ENCODE peak calls at places on chromosomes 5 and 9, in seven cellular contexts. One of them, this sample, is unnamed.

GRCh38 chr5:174744896-174745295 is 20.5 kb downstream of the MSX2 start:
- DNase-seq in CD8-positive, alpha-beta memory T cell: no peak
- DNase-seq in activated naive CD8-positive, alpha-beta T cell treated with anti-CD3 and anti-CD28 coated beads, Interleukin-2, amount 50 U/mL, for 16 hours: no peak
- DNase-seq in NCI-H1105: no peak
- DNase-seq in stimulated activated CD4-positive, alpha-beta T cell treated with anti-CD3 and anti-CD28 coated beads, Interleukin-12 subunit alpha, Interleukin-12 subunit beta, amount 100 ng/mL, for 4 hours: no peak
- DNase-seq in aorta: no peak
- DNase-seq in endothelial cell of umbilical vein: no peak
- DNase-seq in this sample: no peak

GRCh38 chr5:142246263-142246662 is 78.6 kb downstream of the SPRY4 start:
- DNase-seq in CD8-positive, alpha-beta memory T cell: no peak
- DNase-seq in activated naive CD8-positive, alpha-beta T cell treated with anti-CD3 and anti-CD28 coated beads, Interleukin-2, amount 50 U/mL, for 16 hours: no peak
- DNase-seq in NCI-H1105: no peak
- DNase-seq in stimulated activated CD4-positive, alpha-beta T cell treated with anti-CD3 and anti-CD28 coated beads, Interleukin-12 subunit alpha, Interleukin-12 subunit beta, amount 100 ng/mL, for 4 hours: no peak
- DNase-seq in aorta: peak
- DNase-seq in endothelial cell of umbilical vein: peak
- DNase-seq in this sample: peak

GRCh38 chr5:179258922-179259730 is 86.1 kb downstream of the ADAMTS2 start:
- DNase-seq in CD8-positive, alpha-beta memory T cell: no peak
- DNase-seq in activated naive CD8-positive, alpha-beta T cell treated with anti-CD3 and anti-CD28 coated beads, Interleukin-2, amount 50 U/mL, for 16 hours: no peak
- DNase-seq in NCI-H1105: no peak
- DNase-seq in stimulated activated CD4-positive, alpha-beta T cell treated with anti-CD3 and anti-CD28 coated beads, Interleukin-12 subunit alpha, Interleukin-12 subunit beta, amount 100 ng/mL, for 4 hours: no peak
- DNase-seq in aorta: peak
- DNase-seq in endothelial cell of umbilical vein: no peak
- DNase-seq in this sample: peak

GRCh38 chr9:130018260-130018659 is 24.7 kb downstream of the FNBP1 start:
- DNase-seq in CD8-positive, alpha-beta memory T cell: no peak
- DNase-seq in activated naive CD8-positive, alpha-beta T cell treated with anti-CD3 and anti-CD28 coated beads, Interleukin-2, amount 50 U/mL, for 16 hours: no peak
- DNase-seq in NCI-H1105: no peak
- DNase-seq in stimulated activated CD4-positive, alpha-beta T cell treated with anti-CD3 and anti-CD28 coated beads, Interleukin-12 subunit alpha, Interleukin-12 subunit beta, amount 100 ng/mL, for 4 hours: no peak
- DNase-seq in aorta: no peak
- DNase-seq in endothelial cell of umbilical vein: no peak
- DNase-seq in this sample: no peak

GRCh38 chr5:150612905-150613670 is 27.4 kb upstream of the SYNPO start:
- DNase-seq in CD8-positive, alpha-beta memory T cell: no peak
- DNase-seq in activated naive CD8-positive, alpha-beta T cell treated with anti-CD3 and anti-CD28 coated beads, Interleukin-2, amount 50 U/mL, for 16 hours: no peak
- DNase-seq in NCI-H1105: no peak
- DNase-seq in stimulated activated CD4-positive, alpha-beta T cell treated with anti-CD3 and anti-CD28 coated beads, Interleukin-12 subunit alpha, Interleukin-12 subunit beta, amount 100 ng/mL, for 4 hours: no peak
- DNase-seq in aorta: no peak
- DNase-seq in endothelial cell of umbilical vein: no peak
- DNase-seq in this sample: no peak

GRCh38 chr5:55622460-55622859 is 87.7 kb upstream of the PLPP1 start:
- DNase-seq in CD8-positive, alpha-beta memory T cell: no peak
- DNase-seq in activated naive CD8-positive, alpha-beta T cell treated with anti-CD3 and anti-CD28 coated beads, Interleukin-2, amount 50 U/mL, for 16 hours: no peak
- DNase-seq in NCI-H1105: no peak
- DNase-seq in stimulated activated CD4-positive, alpha-beta T cell treated with anti-CD3 and anti-CD28 coated beads, Interleukin-12 subunit alpha, Interleukin-12 subunit beta, amount 100 ng/mL, for 4 hours: no peak
- DNase-seq in aorta: no peak
- DNase-seq in endothelial cell of umbilical vein: no peak
- DNase-seq in this sample: no peak

GRCh38 chr9:76729980-76730737 is 34.1 kb upstream of the PCA3 start:
- DNase-seq in CD8-positive, alpha-beta memory T cell: no peak
- DNase-seq in activated naive CD8-positive, alpha-beta T cell treated with anti-CD3 and anti-CD28 coated beads, Interleukin-2, amount 50 U/mL, for 16 hours: no peak
- DNase-seq in NCI-H1105: peak
- DNase-seq in stimulated activated CD4-positive, alpha-beta T cell treated with anti-CD3 and anti-CD28 coated beads, Interleukin-12 subunit alpha, Interleukin-12 subunit beta, amount 100 ng/mL, for 4 hours: no peak
- DNase-seq in aorta: no peak
- DNase-seq in endothelial cell of umbilical vein: no peak
- DNase-seq in this sample: no peak

GRCh38 chr9:125161284-125161918 is 18.1 kb upstream of the SCAI start:
- DNase-seq in CD8-positive, alpha-beta memory T cell: no peak
- DNase-seq in activated naive CD8-positive, alpha-beta T cell treated with anti-CD3 and anti-CD28 coated beads, Interleukin-2, amount 50 U/mL, for 16 hours: no peak
- DNase-seq in NCI-H1105: no peak
- DNase-seq in stimulated activated CD4-positive, alpha-beta T cell treated with anti-CD3 and anti-CD28 coated beads, Interleukin-12 subunit alpha, Interleukin-12 subunit beta, amount 100 ng/mL, for 4 hours: no peak
- DNase-seq in aorta: no peak
- DNase-seq in endothelial cell of umbilical vein: no peak
- DNase-seq in this sample: no peak

GRCh38 chr9:115106001-115106400 is 12.0 kb downstream of the TNC start:
- DNase-seq in CD8-positive, alpha-beta memory T cell: no peak
- DNase-seq in activated naive CD8-positive, alpha-beta T cell treated with anti-CD3 and anti-CD28 coated beads, Interleukin-2, amount 50 U/mL, for 16 hours: no peak
- DNase-seq in NCI-H1105: no peak
- DNase-seq in stimulated activated CD4-positive, alpha-beta T cell treated with anti-CD3 and anti-CD28 coated beads, Interleukin-12 subunit alpha, Interleukin-12 subunit beta, amount 100 ng/mL, for 4 hours: no peak
- DNase-seq in aorta: no peak
- DNase-seq in endothelial cell of umbilical vein: no peak
- DNase-seq in this sample: no peak

GRCh38 chr5:1333986-1334385 is 10.9 kb downstream of the CLPTM1L start:
- DNase-seq in CD8-positive, alpha-beta memory T cell: no peak
- DNase-seq in activated naive CD8-positive, alpha-beta T cell treated with anti-CD3 and anti-CD28 coated beads, Interleukin-2, amount 50 U/mL, for 16 hours: no peak
- DNase-seq in NCI-H1105: no peak
- DNase-seq in stimulated activated CD4-positive, alpha-beta T cell treated with anti-CD3 and anti-CD28 coated beads, Interleukin-12 subunit alpha, Interleukin-12 subunit beta, amount 100 ng/mL, for 4 hours: no peak
- DNase-seq in aorta: peak
- DNase-seq in endothelial cell of umbilical vein: no peak
- DNase-seq in this sample: no peak

GRCh38 chr5:11110128-11110527 is 349.1 kb upstream of the DAP start:
- DNase-seq in CD8-positive, alpha-beta memory T cell: no peak
- DNase-seq in activated naive CD8-positive, alpha-beta T cell treated with anti-CD3 and anti-CD28 coated beads, Interleukin-2, amount 50 U/mL, for 16 hours: no peak
- DNase-seq in NCI-H1105: no peak
- DNase-seq in stimulated activated CD4-positive, alpha-beta T cell treated with anti-CD3 and anti-CD28 coated beads, Interleukin-12 subunit alpha, Interleukin-12 subunit beta, amount 100 ng/mL, for 4 hours: no peak
- DNase-seq in aorta: no peak
- DNase-seq in endothelial cell of umbilical vein: no peak
- DNase-seq in this sample: no peak

GRCh38 chr5:140039561-140039960 is 3.5 kb downstream of the NRG2 start:
- DNase-seq in CD8-positive, alpha-beta memory T cell: no peak
- DNase-seq in activated naive CD8-positive, alpha-beta T cell treated with anti-CD3 and anti-CD28 coated beads, Interleukin-2, amount 50 U/mL, for 16 hours: no peak
- DNase-seq in NCI-H1105: no peak
- DNase-seq in stimulated activated CD4-positive, alpha-beta T cell treated with anti-CD3 and anti-CD28 coated beads, Interleukin-12 subunit alpha, Interleukin-12 subunit beta, amount 100 ng/mL, for 4 hours: no peak
- DNase-seq in aorta: no peak
- DNase-seq in endothelial cell of umbilical vein: no peak
- DNase-seq in this sample: no peak

GRCh38 chr9:13113201-13113600 is 166.3 kb downstream of the MPDZ start:
- DNase-seq in CD8-positive, alpha-beta memory T cell: no peak
- DNase-seq in activated naive CD8-positive, alpha-beta T cell treated with anti-CD3 and anti-CD28 coated beads, Interleukin-2, amount 50 U/mL, for 16 hours: no peak
- DNase-seq in NCI-H1105: no peak
- DNase-seq in stimulated activated CD4-positive, alpha-beta T cell treated with anti-CD3 and anti-CD28 coated beads, Interleukin-12 subunit alpha, Interleukin-12 subunit beta, amount 100 ng/mL, for 4 hours: no peak
- DNase-seq in aorta: no peak
- DNase-seq in endothelial cell of umbilical vein: no peak
- DNase-seq in this sample: peak

GRCh38 chr5:166111021-166111420 is 2180.4 kb upstream of the WWC1 start:
- DNase-seq in CD8-positive, alpha-beta memory T cell: no peak
- DNase-seq in activated naive CD8-positive, alpha-beta T cell treated with anti-CD3 and anti-CD28 coated beads, Interleukin-2, amount 50 U/mL, for 16 hours: no peak
- DNase-seq in NCI-H1105: no peak
- DNase-seq in stimulated activated CD4-positive, alpha-beta T cell treated with anti-CD3 and anti-CD28 coated beads, Interleukin-12 subunit alpha, Interleukin-12 subunit beta, amount 100 ng/mL, for 4 hours: no peak
- DNase-seq in aorta: no peak
- DNase-seq in endothelial cell of umbilical vein: no peak
- DNase-seq in this sample: no peak

GRCh38 chr5:37786855-37787254 is 53.0 kb downstream of the GDNF start:
- DNase-seq in CD8-positive, alpha-beta memory T cell: no peak
- DNase-seq in activated naive CD8-positive, alpha-beta T cell treated with anti-CD3 and anti-CD28 coated beads, Interleukin-2, amount 50 U/mL, for 16 hours: no peak
- DNase-seq in NCI-H1105: no peak
- DNase-seq in stimulated activated CD4-positive, alpha-beta T cell treated with anti-CD3 and anti-CD28 coated beads, Interleukin-12 subunit alpha, Interleukin-12 subunit beta, amount 100 ng/mL, for 4 hours: no peak
- DNase-seq in aorta: no peak
- DNase-seq in endothelial cell of umbilical vein: no peak
- DNase-seq in this sample: no peak

GRCh38 chr9:15718423-15718822 is 165.6 kb downstream of the CCDC171 start:
- DNase-seq in CD8-positive, alpha-beta memory T cell: no peak
- DNase-seq in activated naive CD8-positive, alpha-beta T cell treated with anti-CD3 and anti-CD28 coated beads, Interleukin-2, amount 50 U/mL, for 16 hours: no peak
- DNase-seq in NCI-H1105: no peak
- DNase-seq in stimulated activated CD4-positive, alpha-beta T cell treated with anti-CD3 and anti-CD28 coated beads, Interleukin-12 subunit alpha, Interleukin-12 subunit beta, amount 100 ng/mL, for 4 hours: no peak
- DNase-seq in aorta: no peak
- DNase-seq in endothelial cell of umbilical vein: no peak
- DNase-seq in this sample: no peak

GRCh38 chr5:158786390-158786789 is 313.3 kb downstream of the EBF1 start:
- DNase-seq in CD8-positive, alpha-beta memory T cell: no peak
- DNase-seq in activated naive CD8-positive, alpha-beta T cell treated with anti-CD3 and anti-CD28 coated beads, Interleukin-2, amount 50 U/mL, for 16 hours: no peak
- DNase-seq in NCI-H1105: no peak
- DNase-seq in stimulated activated CD4-positive, alpha-beta T cell treated with anti-CD3 and anti-CD28 coated beads, Interleukin-12 subunit alpha, Interleukin-12 subunit beta, amount 100 ng/mL, for 4 hours: no peak
- DNase-seq in aorta: no peak
- DNase-seq in endothelial cell of umbilical vein: no peak
- DNase-seq in this sample: no peak

GRCh38 chr5:173909205-173909604 is 21.1 kb downstream of the CPEB4 start:
- DNase-seq in CD8-positive, alpha-beta memory T cell: no peak
- DNase-seq in activated naive CD8-positive, alpha-beta T cell treated with anti-CD3 and anti-CD28 coated beads, Interleukin-2, amount 50 U/mL, for 16 hours: no peak
- DNase-seq in NCI-H1105: no peak
- DNase-seq in stimulated activated CD4-positive, alpha-beta T cell treated with anti-CD3 and anti-CD28 coated beads, Interleukin-12 subunit alpha, Interleukin-12 subunit beta, amount 100 ng/mL, for 4 hours: no peak
- DNase-seq in aorta: no peak
- DNase-seq in endothelial cell of umbilical vein: no peak
- DNase-seq in this sample: no peak

GRCh38 chr5:113612060-113612496 is 98.6 kb downstream of the YTHDC2 start:
- DNase-seq in CD8-positive, alpha-beta memory T cell: no peak
- DNase-seq in activated naive CD8-positive, alpha-beta T cell treated with anti-CD3 and anti-CD28 coated beads, Interleukin-2, amount 50 U/mL, for 16 hours: no peak
- DNase-seq in NCI-H1105: no peak
- DNase-seq in stimulated activated CD4-positive, alpha-beta T cell treated with anti-CD3 and anti-CD28 coated beads, Interleukin-12 subunit alpha, Interleukin-12 subunit beta, amount 100 ng/mL, for 4 hours: no peak
- DNase-seq in aorta: no peak
- DNase-seq in endothelial cell of umbilical vein: peak
- DNase-seq in this sample: peak

GRCh38 chr5:133565993-133566392 is 46.3 kb downstream of the FSTL4 start:
- DNase-seq in CD8-positive, alpha-beta memory T cell: no peak
- DNase-seq in activated naive CD8-positive, alpha-beta T cell treated with anti-CD3 and anti-CD28 coated beads, Interleukin-2, amount 50 U/mL, for 16 hours: no peak
- DNase-seq in NCI-H1105: no peak
- DNase-seq in stimulated activated CD4-positive, alpha-beta T cell treated with anti-CD3 and anti-CD28 coated beads, Interleukin-12 subunit alpha, Interleukin-12 subunit beta, amount 100 ng/mL, for 4 hours: peak
- DNase-seq in aorta: no peak
- DNase-seq in endothelial cell of umbilical vein: peak
- DNase-seq in this sample: peak

GRCh38 chr9:7223981-7224380 is 466.2 kb downstream of the KDM4C start:
- DNase-seq in CD8-positive, alpha-beta memory T cell: no peak
- DNase-seq in activated naive CD8-positive, alpha-beta T cell treated with anti-CD3 and anti-CD28 coated beads, Interleukin-2, amount 50 U/mL, for 16 hours: no peak
- DNase-seq in NCI-H1105: no peak
- DNase-seq in stimulated activated CD4-positive, alpha-beta T cell treated with anti-CD3 and anti-CD28 coated beads, Interleukin-12 subunit alpha, Interleukin-12 subunit beta, amount 100 ng/mL, for 4 hours: no peak
- DNase-seq in aorta: no peak
- DNase-seq in endothelial cell of umbilical vein: no peak
- DNase-seq in this sample: no peak

GRCh38 chr5:56164371-56164770 is 68.8 kb downstream of the ANKRD55 start:
- DNase-seq in CD8-positive, alpha-beta memory T cell: no peak
- DNase-seq in activated naive CD8-positive, alpha-beta T cell treated with anti-CD3 and anti-CD28 coated beads, Interleukin-2, amount 50 U/mL, for 16 hours: no peak
- DNase-seq in NCI-H1105: no peak
- DNase-seq in stimulated activated CD4-positive, alpha-beta T cell treated with anti-CD3 and anti-CD28 coated beads, Interleukin-12 subunit alpha, Interleukin-12 subunit beta, amount 100 ng/mL, for 4 hours: no peak
- DNase-seq in aorta: no peak
- DNase-seq in endothelial cell of umbilical vein: peak
- DNase-seq in this sample: no peak

GRCh38 chr5:42745856-42746255 is 10.8 kb upstream of the CCDC152 start:
- DNase-seq in CD8-positive, alpha-beta memory T cell: no peak
- DNase-seq in activated naive CD8-positive, alpha-beta T cell treated with anti-CD3 and anti-CD28 coated beads, Interleukin-2, amount 50 U/mL, for 16 hours: no peak
- DNase-seq in NCI-H1105: no peak
- DNase-seq in stimulated activated CD4-positive, alpha-beta T cell treated with anti-CD3 and anti-CD28 coated beads, Interleukin-12 subunit alpha, Interleukin-12 subunit beta, amount 100 ng/mL, for 4 hours: no peak
- DNase-seq in aorta: no peak
- DNase-seq in endothelial cell of umbilical vein: no peak
- DNase-seq in this sample: no peak

GRCh38 chr9:99411479-99412100 is 189.5 kb downstream of the SEC61B start:
- DNase-seq in CD8-positive, alpha-beta memory T cell: no peak
- DNase-seq in activated naive CD8-positive, alpha-beta T cell treated with anti-CD3 and anti-CD28 coated beads, Interleukin-2, amount 50 U/mL, for 16 hours: no peak
- DNase-seq in NCI-H1105: no peak
- DNase-seq in stimulated activated CD4-positive, alpha-beta T cell treated with anti-CD3 and anti-CD28 coated beads, Interleukin-12 subunit alpha, Interleukin-12 subunit beta, amount 100 ng/mL, for 4 hours: no peak
- DNase-seq in aorta: no peak
- DNase-seq in endothelial cell of umbilical vein: no peak
- DNase-seq in this sample: no peak

GRCh38 chr5:120447706-120448239 is 16.3 kb upstream of the PRR16 start:
- DNase-seq in CD8-positive, alpha-beta memory T cell: no peak
- DNase-seq in activated naive CD8-positive, alpha-beta T cell treated with anti-CD3 and anti-CD28 coated beads, Interleukin-2, amount 50 U/mL, for 16 hours: no peak
- DNase-seq in NCI-H1105: no peak
- DNase-seq in stimulated activated CD4-positive, alpha-beta T cell treated with anti-CD3 and anti-CD28 coated beads, Interleukin-12 subunit alpha, Interleukin-12 subunit beta, amount 100 ng/mL, for 4 hours: no peak
- DNase-seq in aorta: no peak
- DNase-seq in endothelial cell of umbilical vein: peak
- DNase-seq in this sample: no peak

GRCh38 chr5:65190328-65191053 is 291.2 kb downstream of the ADAMTS6 start:
- DNase-seq in CD8-positive, alpha-beta memory T cell: no peak
- DNase-seq in activated naive CD8-positive, alpha-beta T cell treated with anti-CD3 and anti-CD28 coated beads, Interleukin-2, amount 50 U/mL, for 16 hours: no peak
- DNase-seq in NCI-H1105: no peak
- DNase-seq in stimulated activated CD4-positive, alpha-beta T cell treated with anti-CD3 and anti-CD28 coated beads, Interleukin-12 subunit alpha, Interleukin-12 subunit beta, amount 100 ng/mL, for 4 hours: no peak
- DNase-seq in aorta: no peak
- DNase-seq in endothelial cell of umbilical vein: no peak
- DNase-seq in this sample: peak

GRCh38 chr9:133362359-133363044 is 6.2 kb downstream of the SURF2 start:
- DNase-seq in CD8-positive, alpha-beta memory T cell: no peak
- DNase-seq in activated naive CD8-positive, alpha-beta T cell treated with anti-CD3 and anti-CD28 coated beads, Interleukin-2, amount 50 U/mL, for 16 hours: no peak
- DNase-seq in NCI-H1105: no peak
- DNase-seq in stimulated activated CD4-positive, alpha-beta T cell treated with anti-CD3 and anti-CD28 coated beads, Interleukin-12 subunit alpha, Interleukin-12 subunit beta, amount 100 ng/mL, for 4 hours: no peak
- DNase-seq in aorta: no peak
- DNase-seq in endothelial cell of umbilical vein: no peak
- DNase-seq in this sample: no peak

GRCh38 chr5:52560366-52560765 is 227.3 kb upstream of the ITGA1 start:
- DNase-seq in CD8-positive, alpha-beta memory T cell: no peak
- DNase-seq in activated naive CD8-positive, alpha-beta T cell treated with anti-CD3 and anti-CD28 coated beads, Interleukin-2, amount 50 U/mL, for 16 hours: no peak
- DNase-seq in NCI-H1105: peak
- DNase-seq in stimulated activated CD4-positive, alpha-beta T cell treated with anti-CD3 and anti-CD28 coated beads, Interleukin-12 subunit alpha, Interleukin-12 subunit beta, amount 100 ng/mL, for 4 hours: no peak
- DNase-seq in aorta: no peak
- DNase-seq in endothelial cell of umbilical vein: peak
- DNase-seq in this sample: no peak

GRCh38 chr9:91391426-91392217 is 29.9 kb upstream of the AUH start:
- DNase-seq in CD8-positive, alpha-beta memory T cell: no peak
- DNase-seq in activated naive CD8-positive, alpha-beta T cell treated with anti-CD3 and anti-CD28 coated beads, Interleukin-2, amount 50 U/mL, for 16 hours: no peak
- DNase-seq in NCI-H1105: no peak
- DNase-seq in stimulated activated CD4-positive, alpha-beta T cell treated with anti-CD3 and anti-CD28 coated beads, Interleukin-12 subunit alpha, Interleukin-12 subunit beta, amount 100 ng/mL, for 4 hours: no peak
- DNase-seq in aorta: no peak
- DNase-seq in endothelial cell of umbilical vein: no peak
- DNase-seq in this sample: no peak

GRCh38 chr5:140344683-140345423 is 1.6 kb downstream of the HBEGF start:
- DNase-seq in CD8-positive, alpha-beta memory T cell: no peak
- DNase-seq in activated naive CD8-positive, alpha-beta T cell treated with anti-CD3 and anti-CD28 coated beads, Interleukin-2, amount 50 U/mL, for 16 hours: no peak
- DNase-seq in NCI-H1105: no peak
- DNase-seq in stimulated activated CD4-positive, alpha-beta T cell treated with anti-CD3 and anti-CD28 coated beads, Interleukin-12 subunit alpha, Interleukin-12 subunit beta, amount 100 ng/mL, for 4 hours: no peak
- DNase-seq in aorta: no peak
- DNase-seq in endothelial cell of umbilical vein: no peak
- DNase-seq in this sample: no peak

GRCh38 chr5:137085206-137085605 is 413.9 kb downstream of the SPOCK1 start:
- DNase-seq in CD8-positive, alpha-beta memory T cell: no peak
- DNase-seq in activated naive CD8-positive, alpha-beta T cell treated with anti-CD3 and anti-CD28 coated beads, Interleukin-2, amount 50 U/mL, for 16 hours: no peak
- DNase-seq in NCI-H1105: no peak
- DNase-seq in stimulated activated CD4-positive, alpha-beta T cell treated with anti-CD3 and anti-CD28 coated beads, Interleukin-12 subunit alpha, Interleukin-12 subunit beta, amount 100 ng/mL, for 4 hours: no peak
- DNase-seq in aorta: no peak
- DNase-seq in endothelial cell of umbilical vein: no peak
- DNase-seq in this sample: no peak

GRCh38 chr9:72473474-72474241 is 47.8 kb upstream of the TMC1 start:
- DNase-seq in CD8-positive, alpha-beta memory T cell: no peak
- DNase-seq in activated naive CD8-positive, alpha-beta T cell treated with anti-CD3 and anti-CD28 coated beads, Interleukin-2, amount 50 U/mL, for 16 hours: no peak
- DNase-seq in NCI-H1105: no peak
- DNase-seq in stimulated activated CD4-positive, alpha-beta T cell treated with anti-CD3 and anti-CD28 coated beads, Interleukin-12 subunit alpha, Interleukin-12 subunit beta, amount 100 ng/mL, for 4 hours: no peak
- DNase-seq in aorta: no peak
- DNase-seq in endothelial cell of umbilical vein: peak
- DNase-seq in this sample: no peak

GRCh38 chr5:172797800-172798199 is 26.8 kb upstream of the DUSP1 start:
- DNase-seq in CD8-positive, alpha-beta memory T cell: no peak
- DNase-seq in activated naive CD8-positive, alpha-beta T cell treated with anti-CD3 and anti-CD28 coated beads, Interleukin-2, amount 50 U/mL, for 16 hours: no peak
- DNase-seq in NCI-H1105: no peak
- DNase-seq in stimulated activated CD4-positive, alpha-beta T cell treated with anti-CD3 and anti-CD28 coated beads, Interleukin-12 subunit alpha, Interleukin-12 subunit beta, amount 100 ng/mL, for 4 hours: no peak
- DNase-seq in aorta: no peak
- DNase-seq in endothelial cell of umbilical vein: no peak
- DNase-seq in this sample: no peak

GRCh38 chr5:98513378-98513777 is 260.1 kb upstream of the RGMB start:
- DNase-seq in CD8-positive, alpha-beta memory T cell: no peak
- DNase-seq in activated naive CD8-positive, alpha-beta T cell treated with anti-CD3 and anti-CD28 coated beads, Interleukin-2, amount 50 U/mL, for 16 hours: no peak
- DNase-seq in NCI-H1105: no peak
- DNase-seq in stimulated activated CD4-positive, alpha-beta T cell treated with anti-CD3 and anti-CD28 coated beads, Interleukin-12 subunit alpha, Interleukin-12 subunit beta, amount 100 ng/mL, for 4 hours: no peak
- DNase-seq in aorta: no peak
- DNase-seq in endothelial cell of umbilical vein: no peak
- DNase-seq in this sample: no peak

GRCh38 chr5:154158379-154158738 is 32.2 kb upstream of the GALNT10 start:
- DNase-seq in CD8-positive, alpha-beta memory T cell: no peak
- DNase-seq in activated naive CD8-positive, alpha-beta T cell treated with anti-CD3 and anti-CD28 coated beads, Interleukin-2, amount 50 U/mL, for 16 hours: no peak
- DNase-seq in NCI-H1105: no peak
- DNase-seq in stimulated activated CD4-positive, alpha-beta T cell treated with anti-CD3 and anti-CD28 coated beads, Interleukin-12 subunit alpha, Interleukin-12 subunit beta, amount 100 ng/mL, for 4 hours: no peak
- DNase-seq in aorta: no peak
- DNase-seq in endothelial cell of umbilical vein: no peak
- DNase-seq in this sample: no peak

GRCh38 chr5:170311856-170312405 is 14.4 kb upstream of the LCP2 start:
- DNase-seq in CD8-positive, alpha-beta memory T cell: no peak
- DNase-seq in activated naive CD8-positive, alpha-beta T cell treated with anti-CD3 and anti-CD28 coated beads, Interleukin-2, amount 50 U/mL, for 16 hours: no peak
- DNase-seq in NCI-H1105: no peak
- DNase-seq in stimulated activated CD4-positive, alpha-beta T cell treated with anti-CD3 and anti-CD28 coated beads, Interleukin-12 subunit alpha, Interleukin-12 subunit beta, amount 100 ng/mL, for 4 hours: no peak
- DNase-seq in aorta: no peak
- DNase-seq in endothelial cell of umbilical vein: no peak
- DNase-seq in this sample: no peak

GRCh38 chr5:40630166-40630565 is 49.5 kb upstream of the PTGER4 start:
- DNase-seq in CD8-positive, alpha-beta memory T cell: no peak
- DNase-seq in activated naive CD8-positive, alpha-beta T cell treated with anti-CD3 and anti-CD28 coated beads, Interleukin-2, amount 50 U/mL, for 16 hours: no peak
- DNase-seq in NCI-H1105: no peak
- DNase-seq in stimulated activated CD4-positive, alpha-beta T cell treated with anti-CD3 and anti-CD28 coated beads, Interleukin-12 subunit alpha, Interleukin-12 subunit beta, amount 100 ng/mL, for 4 hours: no peak
- DNase-seq in aorta: no peak
- DNase-seq in endothelial cell of umbilical vein: no peak
- DNase-seq in this sample: no peak

This sample was measured in astrocyte of the cerebellum.